ENCODE peak calls at places on chromosomes 4 and X, in nine cellular contexts. V is neural progenitor cell, C is NCI-H2081, G is AG08396, X is WERI-Rb-1, J is neural crest cell, P is ovary, W is LHCN-M2, E is B cell. U is an unnamed sample.

GRCh38 chrX:54359408-54359807 is 1.6 kb upstream of the WNK3 start:
- DNase-seq in X (no peak), P (no peak), E (no peak), J (no peak), G (no peak), W (no peak), C (no peak), V (no peak), U (no peak)

GRCh38 chr4:110484029-110484428 is 8.1 kb downstream of the ENPEP start:
- DNase-seq in E (no peak), X (no peak), P (no peak), C (no peak), V (no peak), G (no peak), W (no peak), J (no peak), U (no peak)

GRCh38 chr4:184807797-184808718 is 17.7 kb downstream of the ACSL1 start:
- DNase-seq in J (peak), E (peak), V (peak), P (no peak), G (peak), X (no peak), W (peak), C (peak), U (no peak)

GRCh38 chr4:154854362-154854761 is 73.3 kb downstream of the RBM46 start:
- DNase-seq in C (no peak), V (peak), W (no peak), P (no peak), E (no peak), J (no peak), G (no peak), X (no peak), U (no peak)

GRCh38 chr4:6909970-6910339 is 329 bp downstream of the TBC1D14 start:
- DNase-seq in E (no peak), P (peak), W (no peak), G (no peak), V (peak), X (peak), C (no peak), J (peak), U (no peak)

GRCh38 chr4:158710814-158711213 is 12.4 kb downstream of the PPID start:
- DNase-seq in C (no peak), V (no peak), P (no peak), X (no peak), W (peak), E (no peak), J (no peak), G (no peak), U (no peak)

GRCh38 chr4:109912706-109913621 is at the start of gene EGF:
- DNase-seq in J (no peak), C (no peak), P (no peak), X (no peak), E (no peak), V (peak), G (peak), W (peak), U (no peak)

GRCh38 chrX:107825698-107826285 is at the start of gene MID2:
- DNase-seq in W (peak), V (peak), J (peak), C (peak), X (peak), E (peak), P (peak), G (peak), U (peak)

GRCh38 chrX:153684447-153685178 is 3.1 kb upstream of the SLC6A8 start:
- DNase-seq in X (peak), G (no peak), C (no peak), W (no peak), V (peak), P (no peak), J (no peak), E (no peak), U (peak)

GRCh38 chr4:2949782-2950125 is 13.5 kb downstream of the NOP14 start:
- DNase-seq in P (no peak), E (no peak), V (no peak), J (no peak), C (no peak), W (no peak), G (no peak), X (no peak), U (peak)

GRCh38 chr4:41006141-41006540 is 208.2 kb downstream of the APBB2 start:
- DNase-seq in C (no peak), V (no peak), G (no peak), W (peak), E (no peak), X (no peak), P (no peak), J (no peak), U (no peak)

GRCh38 chr4:189081831-189082230 is 858.8 kb upstream of the FRG1 start:
- DNase-seq in E (no peak), V (no peak), G (no peak), X (no peak), P (no peak), C (no peak), W (peak), J (no peak), U (no peak)

GRCh38 chr4:153156263-153156662 is 48.0 kb upstream of the TRIM2 start:
- DNase-seq in C (no peak), G (no peak), X (peak), W (no peak), J (no peak), P (no peak), V (peak), E (no peak), U (no peak)

GRCh38 chr4:183635333-183635732 is 23.7 kb downstream of the RWDD4 start:
- DNase-seq in E (no peak), C (no peak), G (no peak), W (no peak), J (no peak), X (no peak), V (peak), P (peak), U (peak)

GRCh38 chrX:48465336-48465933 is 4.6 kb downstream of the SLC38A5 start:
- DNase-seq in C (no peak), W (peak), P (no peak), X (no peak), V (no peak), E (no peak), G (peak), J (no peak), U (peak)

GRCh38 chr4:178173771-178174170 is 731.5 kb upstream of the AGA start:
- DNase-seq in P (no peak), G (no peak), V (no peak), C (no peak), W (no peak), X (no peak), J (no peak), E (no peak), U (no peak)

GRCh38 chr4:86184216-86184915 is 175.5 kb downstream of the MAPK10 start:
- DNase-seq in X (no peak), G (no peak), W (no peak), J (no peak), C (no peak), P (no peak), E (no peak), V (no peak), U (no peak)

GRCh38 chr4:5066101-5066500 is 14.8 kb downstream of the STK32B start:
- DNase-seq in V (no peak), E (no peak), C (no peak), W (no peak), X (peak), G (no peak), J (no peak), P (no peak), U (no peak)

GRCh38 chrX:22533898-22534297 is 261.2 kb downstream of the CBLL2 start:
- DNase-seq in W (no peak), J (no peak), X (peak), C (no peak), V (peak), P (no peak), E (no peak), G (no peak), U (no peak)

GRCh38 chr4:15690020-15690809 is 8.6 kb downstream of the FAM200B start:
- DNase-seq in E (no peak), P (no peak), W (peak), J (no peak), X (no peak), C (no peak), V (peak), G (peak), U (peak)

GRCh38 chr4:165359501-165359900 is 19.3 kb upstream of the CPE start:
- DNase-seq in X (no peak), V (no peak), G (no peak), P (no peak), W (peak), C (no peak), E (no peak), J (no peak), U (peak)

GRCh38 chr4:4344915-4345527 is 41.9 kb upstream of the NSG1 start:
- DNase-seq in X (no peak), G (no peak), W (no peak), C (no peak), J (no peak), V (no peak), P (no peak), E (peak), U (no peak)

GRCh38 chrX:56025872-56026571 is 206.1 kb upstream of the KLF8 start:
- DNase-seq in V (no peak), P (no peak), W (no peak), J (no peak), E (no peak), C (no peak), G (no peak), X (no peak), U (no peak)

GRCh38 chr4:96186593-96186992 is 346.7 kb downstream of the PDHA2 start:
- DNase-seq in W (no peak), C (no peak), X (no peak), J (no peak), V (no peak), E (no peak), G (no peak), P (no peak), U (no peak)

GRCh38 chr4:128385683-128386304 is 98.2 kb upstream of the PGRMC2 start:
- DNase-seq in J (no peak), C (peak), P (no peak), G (no peak), W (peak), V (no peak), E (no peak), X (no peak), U (no peak)

GRCh38 chr4:185086053-185086452 is 57.0 kb upstream of the SLC25A4 start:
- DNase-seq in V (peak), G (no peak), C (no peak), J (no peak), W (no peak), X (no peak), E (no peak), P (no peak), U (no peak)

GRCh38 chr4:100841911-100842310 is 324.1 kb upstream of the EMCN start:
- DNase-seq in G (no peak), E (no peak), P (no peak), J (no peak), W (peak), V (no peak), C (no peak), X (no peak), U (no peak)

GRCh38 chr4:3204021-3204431 is 44.9 kb upstream of the MSANTD1 start:
- DNase-seq in J (no peak), G (peak), X (no peak), W (peak), P (no peak), C (no peak), V (no peak), E (no peak), U (peak)